ENCODE peak calls at places on chromosome 7, in four cellular contexts. One of them, this sample, is unnamed.

GRCh38 chr7:102094311-102094710 is 192.4 kb upstream of the SH2B2 start:
- DNase-seq in fibroblast of the conjunctiva: no peak
- DNase-seq in COR-L47: no peak
- DNase-seq in activated naive CD4-positive, alpha-beta T cell treated with Interleukin-2 at 50 U/mL for 16 hours: no peak
- DNase-seq in this sample: no peak

GRCh38 chr7:134737561-134738353 is 41.7 kb upstream of the CALD1 start:
- DNase-seq in fibroblast of the conjunctiva: no peak
- DNase-seq in COR-L47: no peak
- DNase-seq in activated naive CD4-positive, alpha-beta T cell treated with Interleukin-2 at 50 U/mL for 16 hours: peak
- DNase-seq in this sample: no peak

GRCh38 chr7:116585392-116585791 is 60.6 kb downstream of the CAV1 start:
- DNase-seq in fibroblast of the conjunctiva: no peak
- DNase-seq in COR-L47: no peak
- DNase-seq in activated naive CD4-positive, alpha-beta T cell treated with Interleukin-2 at 50 U/mL for 16 hours: no peak
- DNase-seq in this sample: no peak

GRCh38 chr7:149474309-149475120 is 13.7 kb upstream of the ZNF777 start:
- DNase-seq in fibroblast of the conjunctiva: no peak
- DNase-seq in COR-L47: no peak
- DNase-seq in activated naive CD4-positive, alpha-beta T cell treated with Interleukin-2 at 50 U/mL for 16 hours: no peak
- DNase-seq in this sample: no peak

GRCh38 chr7:23072916-23073315 is 32.7 kb upstream of the KLHL7 start:
- DNase-seq in fibroblast of the conjunctiva: no peak
- DNase-seq in COR-L47: no peak
- DNase-seq in activated naive CD4-positive, alpha-beta T cell treated with Interleukin-2 at 50 U/mL for 16 hours: no peak
- DNase-seq in this sample: no peak

GRCh38 chr7:96303686-96304443 is 18.0 kb downstream of the SLC25A13 start:
- DNase-seq in fibroblast of the conjunctiva: no peak
- DNase-seq in COR-L47: no peak
- DNase-seq in activated naive CD4-positive, alpha-beta T cell treated with Interleukin-2 at 50 U/mL for 16 hours: no peak
- DNase-seq in this sample: no peak

GRCh38 chr7:122487131-122487530 is 182.6 kb upstream of the FEZF1 start:
- DNase-seq in fibroblast of the conjunctiva: no peak
- DNase-seq in COR-L47: no peak
- DNase-seq in activated naive CD4-positive, alpha-beta T cell treated with Interleukin-2 at 50 U/mL for 16 hours: no peak
- DNase-seq in this sample: no peak

GRCh38 chr7:121395494-121395960 is 581 bp downstream of the FAM3C start:
- DNase-seq in fibroblast of the conjunctiva: no peak
- DNase-seq in COR-L47: peak
- DNase-seq in activated naive CD4-positive, alpha-beta T cell treated with Interleukin-2 at 50 U/mL for 16 hours: peak
- DNase-seq in this sample: peak

GRCh38 chr7:6367701-6368211 is 80.0 kb downstream of the DAGLB start:
- DNase-seq in fibroblast of the conjunctiva: no peak
- DNase-seq in COR-L47: no peak
- DNase-seq in activated naive CD4-positive, alpha-beta T cell treated with Interleukin-2 at 50 U/mL for 16 hours: no peak
- DNase-seq in this sample: no peak

GRCh38 chr7:1229956-1230355 is 2.7 kb upstream of the UNCX start:
- DNase-seq in fibroblast of the conjunctiva: no peak
- DNase-seq in COR-L47: no peak
- DNase-seq in activated naive CD4-positive, alpha-beta T cell treated with Interleukin-2 at 50 U/mL for 16 hours: no peak
- DNase-seq in this sample: no peak

GRCh38 chr7:142939226-142939910 is at the start of gene LLCFC1:
- DNase-seq in fibroblast of the conjunctiva: no peak
- DNase-seq in COR-L47: peak
- DNase-seq in activated naive CD4-positive, alpha-beta T cell treated with Interleukin-2 at 50 U/mL for 16 hours: no peak
- DNase-seq in this sample: no peak

GRCh38 chr7:95545007-95545615 is 51.2 kb downstream of the PDK4 start:
- DNase-seq in fibroblast of the conjunctiva: peak
- DNase-seq in COR-L47: no peak
- DNase-seq in activated naive CD4-positive, alpha-beta T cell treated with Interleukin-2 at 50 U/mL for 16 hours: no peak
- DNase-seq in this sample: no peak

GRCh38 chr7:28700790-28701203 is 257.3 kb downstream of the TRIL start:
- DNase-seq in fibroblast of the conjunctiva: no peak
- DNase-seq in COR-L47: peak
- DNase-seq in activated naive CD4-positive, alpha-beta T cell treated with Interleukin-2 at 50 U/mL for 16 hours: no peak
- DNase-seq in this sample: no peak

GRCh38 chr7:36638140-36638539 is 86.2 kb downstream of the AOAH start:
- DNase-seq in fibroblast of the conjunctiva: no peak
- DNase-seq in COR-L47: no peak
- DNase-seq in activated naive CD4-positive, alpha-beta T cell treated with Interleukin-2 at 50 U/mL for 16 hours: no peak
- DNase-seq in this sample: no peak

GRCh38 chr7:116957874-116958273 is 4.6 kb downstream of the ST7 start:
- DNase-seq in fibroblast of the conjunctiva: no peak
- DNase-seq in COR-L47: no peak
- DNase-seq in activated naive CD4-positive, alpha-beta T cell treated with Interleukin-2 at 50 U/mL for 16 hours: no peak
- DNase-seq in this sample: no peak

GRCh38 chr7:142919656-142920055 is 13.9 kb downstream of the TRPV5 start:
- DNase-seq in fibroblast of the conjunctiva: no peak
- DNase-seq in COR-L47: no peak
- DNase-seq in activated naive CD4-positive, alpha-beta T cell treated with Interleukin-2 at 50 U/mL for 16 hours: no peak
- DNase-seq in this sample: no peak

GRCh38 chr7:85104432-85105205 is 82.2 kb downstream of the SEMA3D start:
- DNase-seq in fibroblast of the conjunctiva: no peak
- DNase-seq in COR-L47: no peak
- DNase-seq in activated naive CD4-positive, alpha-beta T cell treated with Interleukin-2 at 50 U/mL for 16 hours: no peak
- DNase-seq in this sample: no peak

GRCh38 chr7:132757778-132758177 is 181.5 kb upstream of the PLXNA4 start:
- DNase-seq in fibroblast of the conjunctiva: no peak
- DNase-seq in COR-L47: no peak
- DNase-seq in activated naive CD4-positive, alpha-beta T cell treated with Interleukin-2 at 50 U/mL for 16 hours: no peak
- DNase-seq in this sample: no peak

GRCh38 chr7:2043316-2044039 is 189.3 kb downstream of the MAD1L1 start:
- DNase-seq in fibroblast of the conjunctiva: no peak
- DNase-seq in COR-L47: no peak
- DNase-seq in activated naive CD4-positive, alpha-beta T cell treated with Interleukin-2 at 50 U/mL for 16 hours: no peak
- DNase-seq in this sample: no peak

GRCh38 chr7:69309601-69310000 is 288.7 kb upstream of the AUTS2 start:
- DNase-seq in fibroblast of the conjunctiva: no peak
- DNase-seq in COR-L47: no peak
- DNase-seq in activated naive CD4-positive, alpha-beta T cell treated with Interleukin-2 at 50 U/mL for 16 hours: no peak
- DNase-seq in this sample: no peak

GRCh38 chr7:22255834-22256233 is 101.1 kb downstream of the RAPGEF5 start:
- DNase-seq in fibroblast of the conjunctiva: no peak
- DNase-seq in COR-L47: peak
- DNase-seq in activated naive CD4-positive, alpha-beta T cell treated with Interleukin-2 at 50 U/mL for 16 hours: no peak
- DNase-seq in this sample: no peak

GRCh38 chr7:11830582-11831382 is 1.2 kb downstream of the THSD7A start:
- DNase-seq in fibroblast of the conjunctiva: no peak
- DNase-seq in COR-L47: no peak
- DNase-seq in activated naive CD4-positive, alpha-beta T cell treated with Interleukin-2 at 50 U/mL for 16 hours: no peak
- DNase-seq in this sample: no peak

GRCh38 chr7:85750454-85750949 is 563.6 kb upstream of the SEMA3D start:
- DNase-seq in fibroblast of the conjunctiva: peak
- DNase-seq in COR-L47: peak
- DNase-seq in activated naive CD4-positive, alpha-beta T cell treated with Interleukin-2 at 50 U/mL for 16 hours: no peak
- DNase-seq in this sample: no peak

GRCh38 chr7:131969560-131969959 is 413.1 kb upstream of the PODXL start:
- DNase-seq in fibroblast of the conjunctiva: no peak
- DNase-seq in COR-L47: no peak
- DNase-seq in activated naive CD4-positive, alpha-beta T cell treated with Interleukin-2 at 50 U/mL for 16 hours: no peak
- DNase-seq in this sample: no peak

GRCh38 chr7:80018941-80019808 is 115.5 kb upstream of the GNAI1 start:
- DNase-seq in fibroblast of the conjunctiva: peak
- DNase-seq in COR-L47: peak
- DNase-seq in activated naive CD4-positive, alpha-beta T cell treated with Interleukin-2 at 50 U/mL for 16 hours: no peak
- DNase-seq in this sample: no peak

GRCh38 chr7:16657656-16658279 is 11.8 kb downstream of the BZW2 start:
- DNase-seq in fibroblast of the conjunctiva: peak
- DNase-seq in COR-L47: no peak
- DNase-seq in activated naive CD4-positive, alpha-beta T cell treated with Interleukin-2 at 50 U/mL for 16 hours: no peak
- DNase-seq in this sample: no peak

GRCh38 chr7:111362660-111363059 is 199.6 kb downstream of the IMMP2L start:
- DNase-seq in fibroblast of the conjunctiva: no peak
- DNase-seq in COR-L47: no peak
- DNase-seq in activated naive CD4-positive, alpha-beta T cell treated with Interleukin-2 at 50 U/mL for 16 hours: no peak
- DNase-seq in this sample: no peak

GRCh38 chr7:147547252-147547897 is 1043.2 kb upstream of the C7orf33 start:
- DNase-seq in fibroblast of the conjunctiva: no peak
- DNase-seq in COR-L47: peak
- DNase-seq in activated naive CD4-positive, alpha-beta T cell treated with Interleukin-2 at 50 U/mL for 16 hours: no peak
- DNase-seq in this sample: no peak

GRCh38 chr7:134908289-134908688 is 78.0 kb upstream of the AGBL3 start:
- DNase-seq in fibroblast of the conjunctiva: no peak
- DNase-seq in COR-L47: no peak
- DNase-seq in activated naive CD4-positive, alpha-beta T cell treated with Interleukin-2 at 50 U/mL for 16 hours: no peak
- DNase-seq in this sample: no peak

GRCh38 chr7:114026486-114027089 is 107.8 kb upstream of the PPP1R3A start:
- DNase-seq in fibroblast of the conjunctiva: peak
- DNase-seq in COR-L47: peak
- DNase-seq in activated naive CD4-positive, alpha-beta T cell treated with Interleukin-2 at 50 U/mL for 16 hours: no peak
- DNase-seq in this sample: peak

GRCh38 chr7:24573008-24573553 is at the start of gene PALS2:
- DNase-seq in fibroblast of the conjunctiva: peak
- DNase-seq in COR-L47: peak
- DNase-seq in activated naive CD4-positive, alpha-beta T cell treated with Interleukin-2 at 50 U/mL for 16 hours: peak
- DNase-seq in this sample: peak

GRCh38 chr7:21550821-21551531 is 8.1 kb downstream of the DNAH11 start:
- DNase-seq in fibroblast of the conjunctiva: no peak
- DNase-seq in COR-L47: no peak
- DNase-seq in activated naive CD4-positive, alpha-beta T cell treated with Interleukin-2 at 50 U/mL for 16 hours: no peak
- DNase-seq in this sample: peak

GRCh38 chr7:157195868-157196267 is 57.1 kb downstream of the UBE3C start:
- DNase-seq in fibroblast of the conjunctiva: no peak
- DNase-seq in COR-L47: no peak
- DNase-seq in activated naive CD4-positive, alpha-beta T cell treated with Interleukin-2 at 50 U/mL for 16 hours: no peak
- DNase-seq in this sample: no peak

GRCh38 chr7:1938788-1939433 is 268.8 kb downstream of the ELFN1 start:
- DNase-seq in fibroblast of the conjunctiva: no peak
- DNase-seq in COR-L47: no peak
- DNase-seq in activated naive CD4-positive, alpha-beta T cell treated with Interleukin-2 at 50 U/mL for 16 hours: no peak
- DNase-seq in this sample: no peak

GRCh38 chr7:79998343-79998742 is 136.3 kb upstream of the GNAI1 start:
- DNase-seq in fibroblast of the conjunctiva: no peak
- DNase-seq in COR-L47: no peak
- DNase-seq in activated naive CD4-positive, alpha-beta T cell treated with Interleukin-2 at 50 U/mL for 16 hours: no peak
- DNase-seq in this sample: no peak

This sample was measured in NCI-H774.